ENCODE peak calls at places on chromosomes 16 and 17, in four cellular contexts. V, K, L and Y are unnamed samples.

GRCh38 chr16:55834044-55834443 is 1.1 kb upstream of the CES1 start:
- DNase-seq in V (no peak), K (no peak), L (no peak), Y (peak)

GRCh38 chr17:55587608-55588139 is 76.4 kb upstream of the SMIM36 start:
- DNase-seq in V (peak), K (no peak), L (no peak), Y (no peak)

GRCh38 chr17:33927732-33928133 is 327.4 kb upstream of the CCL2 start:
- DNase-seq in V (peak), K (no peak), L (peak), Y (no peak)

GRCh38 chr17:55320594-55321506 is 56.1 kb downstream of the HLF start:
- DNase-seq in V (no peak), K (no peak), L (no peak), Y (no peak)

GRCh38 chr17:61695779-61696337 is 104.8 kb upstream of the NACA2 start:
- DNase-seq in V (no peak), K (no peak), L (no peak), Y (no peak)

GRCh38 chr16:53159781-53160436 is 105.1 kb downstream of the CHD9 start:
- DNase-seq in V (peak), K (no peak), L (peak), Y (peak)

GRCh38 chr17:40750391-40750790 is 4.7 kb downstream of the KRT25 start:
- DNase-seq in V (no peak), K (no peak), L (no peak), Y (no peak)

GRCh38 chr17:43691317-43691693 is 29.6 kb upstream of the MEOX1 start:
- DNase-seq in V (no peak), K (no peak), L (no peak), Y (no peak)

GRCh38 chr17:8225813-8226535 is 15.6 kb upstream of the AURKB start:
- DNase-seq in V (peak), K (no peak), L (no peak), Y (peak)

GRCh38 chr16:69188716-69189115 is 1.8 kb downstream of the SNTB2 start:
- DNase-seq in V (peak), K (no peak), L (no peak), Y (no peak)

GRCh38 chr16:54766355-54766754 is 164.3 kb upstream of the IRX5 start:
- DNase-seq in V (no peak), K (no peak), L (no peak), Y (no peak)

GRCh38 chr17:57876023-57876865 is 26.4 kb upstream of the MRPS23 start:
- DNase-seq in V (no peak), K (no peak), L (peak), Y (no peak)

GRCh38 chr17:50191070-50192045 is 10.1 kb downstream of the COL1A1 start:
- DNase-seq in V (peak), K (no peak), L (no peak), Y (no peak)

GRCh38 chr16:8626946-8627345 is 5.4 kb downstream of the METTL22 start:
- DNase-seq in V (no peak), K (no peak), L (no peak), Y (no peak)

GRCh38 chr17:67460097-67460496 is 83.0 kb downstream of the PITPNC1 start:
- DNase-seq in V (no peak), K (no peak), L (no peak), Y (no peak)

DNA sequence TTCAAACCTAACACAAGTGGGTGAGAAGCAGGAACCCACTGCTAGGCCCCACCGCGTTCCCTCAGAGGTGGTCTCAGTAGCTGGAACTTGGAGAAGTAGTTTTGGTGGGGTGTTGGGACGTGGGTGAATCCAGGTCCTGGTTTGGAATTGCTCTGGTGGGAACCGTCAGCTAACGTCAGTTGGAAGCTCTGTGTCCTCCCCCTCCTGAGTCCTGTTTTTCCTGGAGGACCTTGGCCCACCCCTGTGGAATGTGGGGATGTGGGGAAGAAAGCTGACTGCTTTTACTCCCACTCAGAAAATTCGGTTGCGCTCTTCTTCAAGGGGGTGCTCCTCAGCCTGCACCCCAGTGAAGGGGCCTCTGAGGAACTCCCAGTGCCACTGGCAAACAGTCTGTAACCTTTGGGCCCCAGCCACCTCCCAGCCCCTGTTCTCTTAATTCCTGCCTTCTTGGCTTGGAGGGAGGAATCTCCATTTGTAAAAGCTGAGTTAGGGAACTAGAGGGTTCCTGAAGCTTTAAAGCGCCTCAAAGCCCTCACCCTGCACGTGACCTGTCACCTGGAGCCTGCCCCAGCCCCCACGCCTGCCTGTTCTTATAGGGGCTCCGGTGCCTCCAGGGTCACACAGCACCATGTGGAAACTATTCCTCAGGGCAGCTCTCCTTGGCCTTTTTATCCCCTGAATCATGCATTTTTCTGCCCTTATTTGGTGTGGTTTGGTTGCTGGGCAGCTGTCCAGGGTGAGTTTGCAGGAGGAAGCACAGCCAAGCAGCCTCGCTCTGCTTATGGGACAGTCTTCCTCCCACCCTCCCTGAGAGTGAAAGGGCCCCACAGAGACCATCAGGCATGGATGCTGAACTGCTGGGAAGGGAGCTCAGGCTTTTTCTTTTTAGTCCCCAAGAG is 16.2 kb upstream of the NAGLU start:
- DNase-seq in V (peak), K (peak), L (no peak), Y (no peak)
- H3K4me3 ChIP-seq in V (no peak), K (peak), L (no peak), Y (no peak)

DNA sequence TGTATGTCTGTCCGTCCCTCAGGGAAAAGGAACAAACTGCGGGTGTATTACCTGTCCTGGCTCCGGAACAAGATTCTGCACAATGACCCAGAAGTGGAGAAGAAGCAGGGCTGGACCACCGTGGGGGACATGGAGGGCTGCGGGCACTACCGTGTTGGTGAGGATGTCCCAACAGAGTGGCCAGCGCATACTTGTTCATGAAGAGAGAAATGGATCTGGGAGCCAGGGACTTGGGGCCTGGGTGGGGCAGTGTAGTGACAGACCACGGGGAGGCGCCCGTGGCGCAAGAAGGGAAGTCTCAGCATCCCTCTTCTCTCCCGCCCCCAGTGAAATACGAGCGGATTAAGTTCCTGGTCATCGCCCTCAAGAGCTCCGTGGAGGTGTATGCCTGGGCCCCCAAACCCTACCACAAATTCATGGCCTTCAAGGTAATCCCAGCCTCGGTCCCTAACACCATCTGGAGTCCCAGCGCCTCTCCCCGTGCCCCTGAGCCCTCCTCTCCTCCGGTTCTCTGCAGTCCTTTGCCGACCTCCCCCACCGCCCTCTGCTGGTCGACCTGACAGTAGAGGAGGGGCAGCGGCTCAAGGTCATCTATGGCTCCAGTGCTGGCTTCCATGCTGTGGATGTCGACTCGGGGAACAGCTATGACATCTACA is 3.5 kb upstream of the C17orf107 start:
- DNase-seq in V (no peak), K (no peak), L (no peak), Y (no peak)
- TF ChIP-seq CTCF in V (no peak), K (no peak), L (no peak), Y (no peak)

GRCh38 chr17:413016-413350 is 60.4 kb upstream of the RPH3AL start:
- DNase-seq in V (no peak), K (no peak), L (no peak), Y (no peak)
- H3K4me3 ChIP-seq in V (no peak), K (no peak), L (no peak), Y (no peak)

DNA sequence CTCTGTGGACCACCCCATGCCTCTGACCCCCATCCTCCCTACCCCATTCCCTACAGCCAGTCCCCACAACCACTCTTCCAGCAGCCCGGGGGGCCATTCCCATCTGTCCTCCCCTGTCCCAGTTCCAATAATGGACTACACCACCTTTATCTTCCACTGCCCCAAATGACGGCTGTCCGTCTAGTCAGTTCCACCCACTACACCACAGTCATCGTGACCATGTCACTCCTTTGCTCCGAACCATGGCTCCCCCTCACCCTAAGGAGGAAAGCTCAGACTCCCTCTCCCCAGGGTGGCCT is 15.3 kb downstream of the PDP2 start:
- DNase-seq in V (no peak), K (no peak), L (no peak), Y (no peak)
- TF ChIP-seq CTCF in V (no peak), K (no peak), L (no peak), Y (no peak)

GRCh38 chr16:87076331-87076949 is 240.8 kb downstream of the C16orf95 start:
- DNase-seq in V (no peak), K (no peak), L (no peak), Y (no peak)

GRCh38 chr16:87077750-87078127 is 239.5 kb downstream of the C16orf95 start:
- DNase-seq in V (no peak), K (no peak), L (no peak), Y (no peak)

GRCh38 chr16:87074635-87075318 is 242.4 kb downstream of the C16orf95 start:
- DNase-seq in V (no peak), K (no peak), L (peak), Y (peak)

GRCh38 chr16:87076950-87077749 is 240.0 kb downstream of the C16orf95 start:
- DNase-seq in V (peak), K (peak), L (peak), Y (peak)

GRCh38 chr16:87075319-87075860 is 241.8 kb downstream of the C16orf95 start:
- DNase-seq in V (no peak), K (no peak), L (no peak), Y (no peak)
- H3K4me3 ChIP-seq in V (no peak), K (no peak), L (no peak), Y (no peak)